ENCODE peak calls at places on chromosomes 7 and 10, in seven cellular contexts. O, Z, F, G, L, E and M are unnamed samples.

GRCh38 chr10:71921319-71922027 is 42.7 kb upstream of the CHST3 start:
- DNase-seq in O (no peak), F (no peak), L (no peak), G (no peak), E (no peak), Z (no peak), M (peak; percentile 26)

GRCh38 chr10:132708936-132709335 is 77.0 kb downstream of the NKX6-2 start:
- DNase-seq in E (no peak), O (no peak), G (no peak), L (no peak), F (no peak), Z (no peak), M (no peak)

GRCh38 chr10:89478085-89478738 is 57.2 kb downstream of the SLC16A12 start:
- DNase-seq in F (no peak), Z (peak; percentile 11), L (no peak), E (peak; percentile 37), G (no peak), O (no peak), M (no peak)

GRCh38 chr10:75664968-75665367 is 233.5 kb downstream of the LRMDA start:
- DNase-seq in O (no peak), F (no peak), Z (no peak), L (no peak), E (no peak), G (no peak), M (no peak)

GRCh38 chr7:156777364-156778069 is 115.5 kb downstream of the LMBR1 start:
- DNase-seq in Z (no peak), O (no peak), G (no peak), F (no peak), L (no peak), E (no peak), M (no peak)

GRCh38 chr7:28973591-28973990 is 15.5 kb upstream of the TRIL start:
- DNase-seq in L (no peak), O (peak; percentile 3), F (no peak), Z (no peak), G (no peak), E (no peak), M (no peak)

GRCh38 chr7:123747620-123748141 is 1.1 kb downstream of the WASL start:
- DNase-seq in E (peak; percentile 72), F (peak; percentile 46), L (peak; percentile 45), Z (peak; percentile 78), G (no peak), O (peak; percentile 32), M (peak; percentile 79)

GRCh38 chr7:12162420-12163113 is 48.5 kb upstream of the TMEM106B start:
- DNase-seq in O (no peak), L (peak; percentile 22), E (no peak), G (no peak), Z (no peak), F (peak; percentile 39), M (no peak)

GRCh38 chr7:133186060-133186459 is 66.8 kb upstream of the EXOC4 start:
- DNase-seq in O (no peak), F (no peak), L (no peak), E (no peak), G (no peak), Z (no peak), M (peak; percentile 67)

GRCh38 chr10:73060738-73061635 is 35.7 kb downstream of the P4HA1 start:
- DNase-seq in L (no peak), G (no peak), E (peak; percentile 10), O (peak; percentile 4), Z (peak; percentile 60), F (peak; percentile 39), M (no peak)

GRCh38 chr10:124874-125273 is 10.4 kb upstream of the ZMYND11 start:
- DNase-seq in L (no peak), O (no peak), F (no peak), E (no peak), Z (no peak), G (no peak), M (no peak)

GRCh38 chr10:28241766-28242399 is 61.0 kb downstream of the MPP7 start:
- DNase-seq in O (no peak), F (peak; percentile 54), G (no peak), L (peak; percentile 28), Z (peak; percentile 67), E (no peak), M (peak; percentile 35)

GRCh38 chr10:88528791-88529190 is 54.3 kb downstream of the RNLS start:
- DNase-seq in F (no peak), L (no peak), Z (no peak), E (no peak), O (no peak), G (no peak), M (no peak)

GRCh38 chr7:32217841-32218467 is 147.7 kb upstream of the PDE1C start:
- DNase-seq in E (no peak), Z (no peak), G (no peak), L (no peak), O (no peak), F (no peak), M (no peak)

GRCh38 chr10:122030200-122030552 is 41.2 kb downstream of the TACC2 start:
- DNase-seq in E (no peak), O (no peak), G (no peak), Z (no peak), L (no peak), F (no peak), M (no peak)

GRCh38 chr7:19390795-19391194 is 245.6 kb upstream of the FERD3L start:
- DNase-seq in L (no peak), E (no peak), G (no peak), Z (no peak), F (no peak), O (no peak), M (no peak)

GRCh38 chr10:123891147-123892011 is at the start of gene CPXM2:
- DNase-seq in E (no peak), Z (no peak), O (no peak), L (no peak), G (no peak), F (no peak), M (no peak)

GRCh38 chr10:8344756-8345155 is 290.3 kb downstream of the GATA3 start:
- DNase-seq in G (no peak), O (no peak), E (no peak), F (no peak), L (no peak), Z (no peak), M (no peak)

GRCh38 chr10:129972966-129973673 is 9.0 kb upstream of the EBF3 start:
- DNase-seq in G (no peak), L (no peak), F (no peak), O (no peak), Z (no peak), E (no peak), M (no peak)

GRCh38 chr10:71453186-71453585 is 56.5 kb downstream of the CDH23 start:
- DNase-seq in L (no peak), F (no peak), E (no peak), Z (no peak), O (no peak), G (no peak), M (no peak)

GRCh38 chr10:102612964-102613275 is 31.4 kb upstream of the TRIM8 start:
- DNase-seq in O (no peak), E (no peak), G (peak; percentile 22), Z (no peak), F (no peak), L (no peak), M (no peak)

GRCh38 chr7:127967276-127967675 is 64.0 kb downstream of the LRRC4 start:
- DNase-seq in F (no peak), L (no peak), E (no peak), G (no peak), Z (no peak), O (no peak), M (no peak)

GRCh38 chr10:59588791-59589190 is 120.9 kb downstream of the SLC16A9 start:
- DNase-seq in F (no peak), G (no peak), O (no peak), E (no peak), Z (no peak), L (no peak), M (no peak)

GRCh38 chr7:120733143-120733542 is 124.8 kb downstream of the TSPAN12 start:
- DNase-seq in F (peak; percentile 6), G (no peak), O (no peak), Z (no peak), L (peak; percentile 12), E (no peak), M (peak; percentile 57)

GRCh38 chr7:82578430-82578829 is 134.9 kb upstream of the CACNA2D1 start:
- DNase-seq in E (no peak), G (no peak), L (no peak), Z (no peak), O (peak; percentile 8), F (no peak), M (peak; percentile 59)

GRCh38 chr10:314871-315270 is 179.6 kb downstream of the ZMYND11 start:
- DNase-seq in L (no peak), Z (no peak), G (no peak), F (peak; percentile 26), E (peak; percentile 12), O (no peak), M (no peak)